ENCODE peak calls at places on chromosomes 7 and 10, in ten cellular contexts. P is progenitor cell of endocrine pancreas; C is cardiac muscle cell; N is GM04504; R is left ventricle myocardium superior; A is PC-9; V is lower leg skin; E is NCI-H1092 treated with DMSO at 0.1 percent for 48 hours; Z is stimulated activated naive B cell treated with anti-CD40 and anti-IgM and Interleukin-4, amounts not matched to agents 10 μg/mL and 1 μg/mL and 100 μg/mL, for 72 hours; U is BJ. S is an unnamed sample.

GRCh38 chr10:132468201-132468600 is 69.4 kb upstream of the INPP5A start:
- DNase-seq in V (no peak), P (no peak), A (no peak), C (no peak), E (no peak), Z (no peak), R (no peak), U (no peak), N (no peak), S (no peak)

GRCh38 chr10:2460846-2461245 is 606.5 kb upstream of the PFKP start:
- DNase-seq in Z (no peak), C (no peak), N (no peak), U (no peak), P (no peak), E (no peak), R (no peak), V (no peak), A (no peak), S (peak)

GRCh38 chr7:84701524-84702306 is 485.1 kb downstream of the SEMA3D start:
- DNase-seq in N (peak), Z (no peak), R (no peak), A (no peak), V (no peak), U (no peak), C (peak), E (no peak), P (no peak), S (peak)

GRCh38 chr10:69757553-69758309 is 44.0 kb upstream of the COL13A1 start:
- DNase-seq in V (no peak), P (no peak), R (peak), C (peak), Z (no peak), E (no peak), N (peak), U (no peak), A (no peak), S (peak)

GRCh38 chr10:126104767-126105166 is 208.4 kb downstream of the FANK1 start:
- DNase-seq in N (no peak), P (no peak), C (no peak), U (no peak), A (no peak), V (no peak), R (peak), Z (no peak), E (no peak), S (no peak)

GRCh38 chr7:110856704-110857103 is 234.2 kb upstream of the LRRN3 start:
- DNase-seq in Z (no peak), U (no peak), R (no peak), N (no peak), E (no peak), C (no peak), A (no peak), V (no peak), P (no peak), S (no peak)

GRCh38 chr10:113704637-113705343 is 25.1 kb downstream of the CASP7 start:
- DNase-seq in U (no peak), N (peak), V (no peak), C (peak), A (no peak), R (no peak), Z (no peak), E (peak), P (no peak), S (peak)

GRCh38 chr7:157011333-157012112 is 1.1 kb upstream of the MNX1 start:
- DNase-seq in P (no peak), V (no peak), U (no peak), E (peak), R (no peak), N (no peak), Z (no peak), C (no peak), A (no peak), S (no peak)

GRCh38 chr7:132518102-132518838 is 58.0 kb downstream of the PLXNA4 start:
- DNase-seq in E (no peak), Z (no peak), U (no peak), N (no peak), P (no peak), C (no peak), V (peak), R (no peak), A (no peak), S (peak)

GRCh38 chr10:15476337-15476736 is 105.2 kb upstream of the FAM171A1 start:
- DNase-seq in N (no peak), R (no peak), E (no peak), A (no peak), Z (no peak), V (no peak), U (no peak), P (no peak), C (no peak), S (no peak)

GRCh38 chr10:11901036-11901301 is 77.8 kb downstream of the PROSER2 start:
- DNase-seq in A (no peak), N (no peak), U (no peak), R (no peak), P (no peak), E (no peak), V (no peak), C (no peak), Z (no peak), S (no peak)

GRCh38 chr10:57535306-57535705 is 732.4 kb downstream of the IPMK start:
- DNase-seq in Z (no peak), N (no peak), R (no peak), P (no peak), V (no peak), A (no peak), E (no peak), U (no peak), C (no peak), S (no peak)

GRCh38 chr7:34452363-34452762 is 205.7 kb upstream of the NPSR1 start:
- DNase-seq in V (no peak), P (no peak), N (no peak), C (no peak), Z (no peak), A (no peak), U (no peak), R (no peak), E (no peak), S (peak)

GRCh38 chr10:43965033-43965917 is 316.6 kb upstream of the ZNF32 start:
- DNase-seq in U (peak), C (peak), V (peak), Z (no peak), E (no peak), N (peak), A (no peak), P (no peak), R (no peak), S (peak)

GRCh38 chr10:77840636-77841035 is 85.9 kb downstream of the DLG5 start:
- DNase-seq in U (no peak), N (no peak), C (no peak), A (no peak), R (no peak), V (no peak), Z (no peak), P (no peak), E (no peak), S (no peak)

GRCh38 chr10:86644412-86645110 is 9.8 kb upstream of the OPN4 start:
- DNase-seq in C (no peak), A (no peak), U (no peak), Z (no peak), V (peak), R (peak), E (no peak), N (no peak), P (no peak), S (no peak)

GRCh38 chr10:89263091-89263490 is 11.5 kb upstream of the LIPA start:
- DNase-seq in P (no peak), V (no peak), Z (no peak), N (no peak), C (no peak), E (no peak), A (no peak), U (peak), R (no peak), S (no peak)

GRCh38 chr10:79385804-79386531 is 38.7 kb downstream of the PPIF start:
- DNase-seq in A (no peak), U (no peak), R (no peak), E (no peak), P (peak), V (peak), N (no peak), C (no peak), Z (no peak), S (no peak)

S was measured in MCF 10A.